ENCODE peak calls at places on chromosomes 13 and 19, in nine cellular contexts. One of them, this sample, is unnamed.
A peak's percentile ranks its signal among the peaks of the same experiment; 100 is the strongest.

GRCh38 chr19:1826557-1827521 is 14.8 kb upstream of the ATP8B3 start:
- DNase-seq in C1 segment of cervical spinal cord: no peak
- DNase-seq in GM23248: no peak
- DNase-seq in NCI-H2081: no peak
- DNase-seq in activated naive CD4-positive, alpha-beta T cell treated with anti-CD3 and anti-CD28 coated beads, Interleukin-2, amount 10 ng/mL, durations not matched to agents 7 days and 5 days: no peak
- DNase-seq in Calu3: no peak
- DNase-seq in choroid plexus epithelial cell: no peak
- DNase-seq in amniotic epithelial cell: peak; percentile 57
- DNase-seq in stimulated activated CD8-positive, alpha-beta memory T cell treated with anti-CD3 and anti-CD28 coated beads, Interleukin-4, amount 100 ng/mL, for 4 hours: no peak
- DNase-seq in this sample: no peak

GRCh38 chr13:34201050-34201913 is 383.3 kb downstream of the RFC3 start:
- DNase-seq in amniotic epithelial cell: peak; percentile 94
- DNase-seq in choroid plexus epithelial cell: peak; percentile 76
- DNase-seq in C1 segment of cervical spinal cord: no peak
- DNase-seq in activated naive CD4-positive, alpha-beta T cell treated with anti-CD3 and anti-CD28 coated beads, Interleukin-2, amount 10 ng/mL, durations not matched to agents 7 days and 5 days: no peak
- DNase-seq in Calu3: no peak
- DNase-seq in stimulated activated CD8-positive, alpha-beta memory T cell treated with anti-CD3 and anti-CD28 coated beads, Interleukin-4, amount 100 ng/mL, for 4 hours: no peak
- DNase-seq in NCI-H2081: no peak
- DNase-seq in GM23248: peak; percentile 72
- DNase-seq in this sample: peak; percentile 39

GRCh38 chr19:3270908-3271307 is 46.4 kb downstream of the CELF5 start:
- DNase-seq in activated naive CD4-positive, alpha-beta T cell treated with anti-CD3 and anti-CD28 coated beads, Interleukin-2, amount 10 ng/mL, durations not matched to agents 7 days and 5 days: peak; percentile 62
- DNase-seq in NCI-H2081: peak; percentile 70
- DNase-seq in stimulated activated CD8-positive, alpha-beta memory T cell treated with anti-CD3 and anti-CD28 coated beads, Interleukin-4, amount 100 ng/mL, for 4 hours: no peak
- DNase-seq in amniotic epithelial cell: peak; percentile 63
- DNase-seq in Calu3: peak; percentile 41
- DNase-seq in choroid plexus epithelial cell: peak; percentile 52
- DNase-seq in GM23248: peak; percentile 73
- DNase-seq in C1 segment of cervical spinal cord: no peak
- DNase-seq in this sample: peak; percentile 20

GRCh38 chr19:31231181-31231580 is 118.1 kb downstream of the TSHZ3 start:
- DNase-seq in C1 segment of cervical spinal cord: no peak
- DNase-seq in choroid plexus epithelial cell: no peak
- DNase-seq in NCI-H2081: no peak
- DNase-seq in GM23248: peak; percentile 35
- DNase-seq in stimulated activated CD8-positive, alpha-beta memory T cell treated with anti-CD3 and anti-CD28 coated beads, Interleukin-4, amount 100 ng/mL, for 4 hours: no peak
- DNase-seq in activated naive CD4-positive, alpha-beta T cell treated with anti-CD3 and anti-CD28 coated beads, Interleukin-2, amount 10 ng/mL, durations not matched to agents 7 days and 5 days: no peak
- DNase-seq in Calu3: no peak
- DNase-seq in amniotic epithelial cell: no peak
- DNase-seq in this sample: no peak

GRCh38 chr19:41339936-41340335 is 13.8 kb downstream of the TGFB1 start:
- DNase-seq in Calu3: no peak
- DNase-seq in amniotic epithelial cell: peak; percentile 80
- DNase-seq in choroid plexus epithelial cell: no peak
- DNase-seq in C1 segment of cervical spinal cord: no peak
- DNase-seq in GM23248: peak; percentile 25
- DNase-seq in stimulated activated CD8-positive, alpha-beta memory T cell treated with anti-CD3 and anti-CD28 coated beads, Interleukin-4, amount 100 ng/mL, for 4 hours: no peak
- DNase-seq in NCI-H2081: no peak
- DNase-seq in activated naive CD4-positive, alpha-beta T cell treated with anti-CD3 and anti-CD28 coated beads, Interleukin-2, amount 10 ng/mL, durations not matched to agents 7 days and 5 days: no peak
- DNase-seq in this sample: no peak

GRCh38 chr19:29774126-29774525 is 37.7 kb upstream of the CCNE1 start:
- DNase-seq in GM23248: no peak
- DNase-seq in NCI-H2081: no peak
- DNase-seq in amniotic epithelial cell: no peak
- DNase-seq in Calu3: no peak
- DNase-seq in choroid plexus epithelial cell: no peak
- DNase-seq in stimulated activated CD8-positive, alpha-beta memory T cell treated with anti-CD3 and anti-CD28 coated beads, Interleukin-4, amount 100 ng/mL, for 4 hours: no peak
- DNase-seq in activated naive CD4-positive, alpha-beta T cell treated with anti-CD3 and anti-CD28 coated beads, Interleukin-2, amount 10 ng/mL, durations not matched to agents 7 days and 5 days: no peak
- DNase-seq in C1 segment of cervical spinal cord: no peak
- DNase-seq in this sample: no peak

GRCh38 chr13:42478531-42479156 is 95.3 kb upstream of the TNFSF11 start:
- DNase-seq in amniotic epithelial cell: peak; percentile 53
- DNase-seq in activated naive CD4-positive, alpha-beta T cell treated with anti-CD3 and anti-CD28 coated beads, Interleukin-2, amount 10 ng/mL, durations not matched to agents 7 days and 5 days: peak; percentile 20
- DNase-seq in NCI-H2081: peak; percentile 5
- DNase-seq in Calu3: no peak
- DNase-seq in stimulated activated CD8-positive, alpha-beta memory T cell treated with anti-CD3 and anti-CD28 coated beads, Interleukin-4, amount 100 ng/mL, for 4 hours: no peak
- DNase-seq in choroid plexus epithelial cell: peak; percentile 85
- DNase-seq in GM23248: peak; percentile 34
- DNase-seq in C1 segment of cervical spinal cord: no peak
- DNase-seq in this sample: no peak

GRCh38 chr13:80242728-80243427 is 98.0 kb downstream of the SPRY2 start:
- DNase-seq in stimulated activated CD8-positive, alpha-beta memory T cell treated with anti-CD3 and anti-CD28 coated beads, Interleukin-4, amount 100 ng/mL, for 4 hours: no peak
- DNase-seq in amniotic epithelial cell: no peak
- DNase-seq in activated naive CD4-positive, alpha-beta T cell treated with anti-CD3 and anti-CD28 coated beads, Interleukin-2, amount 10 ng/mL, durations not matched to agents 7 days and 5 days: no peak
- DNase-seq in GM23248: no peak
- DNase-seq in C1 segment of cervical spinal cord: no peak
- DNase-seq in choroid plexus epithelial cell: no peak
- DNase-seq in Calu3: no peak
- DNase-seq in NCI-H2081: no peak
- DNase-seq in this sample: no peak

GRCh38 chr19:39430675-39431593 is 4.8 kb downstream of the RPS16 start:
- DNase-seq in amniotic epithelial cell: peak; percentile 96
- DNase-seq in GM23248: peak; percentile 52
- DNase-seq in C1 segment of cervical spinal cord: no peak
- DNase-seq in Calu3: peak; percentile 87
- DNase-seq in stimulated activated CD8-positive, alpha-beta memory T cell treated with anti-CD3 and anti-CD28 coated beads, Interleukin-4, amount 100 ng/mL, for 4 hours: no peak
- DNase-seq in activated naive CD4-positive, alpha-beta T cell treated with anti-CD3 and anti-CD28 coated beads, Interleukin-2, amount 10 ng/mL, durations not matched to agents 7 days and 5 days: peak; percentile 49
- DNase-seq in choroid plexus epithelial cell: peak; percentile 99
- DNase-seq in NCI-H2081: no peak
- DNase-seq in this sample: peak; percentile 69

This sample was measured in Caco-2.